ENCODE peak calls at places on chromosomes 12 and 14, in five cellular contexts. N, R, B, W and X are unnamed samples.

GRCh38 chr14:99382781-99383456 is 97.7 kb downstream of the SETD3 start:
- DNase-seq in R (no peak), B (peak), W (no peak), N (no peak), X (no peak)

GRCh38 chr14:66398437-66398836 is 87.7 kb upstream of the CCDC196 start:
- DNase-seq in B (no peak), R (no peak), N (no peak), W (no peak), X (no peak)

GRCh38 chr14:58557242-58557641 is 80.5 kb upstream of the DACT1 start:
- DNase-seq in W (no peak), B (no peak), N (no peak), R (peak), X (no peak)

GRCh38 chr12:2294651-2295475 is 242.1 kb downstream of the CACNA1C start:
- DNase-seq in B (no peak), R (peak), N (no peak), W (peak), X (no peak)

GRCh38 chr14:59507063-59507751 is 22.9 kb downstream of the JKAMP start:
- DNase-seq in W (no peak), B (peak), N (peak), R (peak), X (peak)

GRCh38 chr12:26648584-26648983 is 184.4 kb downstream of the ITPR2 start:
- DNase-seq in R (peak), B (peak), N (no peak), W (no peak), X (no peak)

GRCh38 chr12:49231881-49232650 is 32.8 kb upstream of the TUBA1C start:
- DNase-seq in W (no peak), N (no peak), B (no peak), R (peak), X (peak)

GRCh38 chr12:132427999-132428871 is 61.7 kb upstream of the FBRSL1 start:
- DNase-seq in W (no peak), N (no peak), B (peak), R (no peak), X (peak)

GRCh38 chr12:97568336-97569180 is 106.0 kb downstream of the RMST start:
- DNase-seq in B (peak), N (no peak), W (no peak), R (no peak), X (no peak)

GRCh38 chr12:12890815-12891645 is at the start of gene GPRC5A:
- DNase-seq in R (peak), B (peak), N (no peak), W (peak), X (peak)

GRCh38 chr14:92607702-92608429 is 94.3 kb downstream of the RIN3 start:
- DNase-seq in N (no peak), B (peak), R (peak), W (no peak), X (no peak)

GRCh38 chr12:121009744-121010143 is 6.5 kb downstream of the C12orf43 start:
- DNase-seq in W (no peak), R (peak), B (peak), N (no peak), X (peak)

DNA sequence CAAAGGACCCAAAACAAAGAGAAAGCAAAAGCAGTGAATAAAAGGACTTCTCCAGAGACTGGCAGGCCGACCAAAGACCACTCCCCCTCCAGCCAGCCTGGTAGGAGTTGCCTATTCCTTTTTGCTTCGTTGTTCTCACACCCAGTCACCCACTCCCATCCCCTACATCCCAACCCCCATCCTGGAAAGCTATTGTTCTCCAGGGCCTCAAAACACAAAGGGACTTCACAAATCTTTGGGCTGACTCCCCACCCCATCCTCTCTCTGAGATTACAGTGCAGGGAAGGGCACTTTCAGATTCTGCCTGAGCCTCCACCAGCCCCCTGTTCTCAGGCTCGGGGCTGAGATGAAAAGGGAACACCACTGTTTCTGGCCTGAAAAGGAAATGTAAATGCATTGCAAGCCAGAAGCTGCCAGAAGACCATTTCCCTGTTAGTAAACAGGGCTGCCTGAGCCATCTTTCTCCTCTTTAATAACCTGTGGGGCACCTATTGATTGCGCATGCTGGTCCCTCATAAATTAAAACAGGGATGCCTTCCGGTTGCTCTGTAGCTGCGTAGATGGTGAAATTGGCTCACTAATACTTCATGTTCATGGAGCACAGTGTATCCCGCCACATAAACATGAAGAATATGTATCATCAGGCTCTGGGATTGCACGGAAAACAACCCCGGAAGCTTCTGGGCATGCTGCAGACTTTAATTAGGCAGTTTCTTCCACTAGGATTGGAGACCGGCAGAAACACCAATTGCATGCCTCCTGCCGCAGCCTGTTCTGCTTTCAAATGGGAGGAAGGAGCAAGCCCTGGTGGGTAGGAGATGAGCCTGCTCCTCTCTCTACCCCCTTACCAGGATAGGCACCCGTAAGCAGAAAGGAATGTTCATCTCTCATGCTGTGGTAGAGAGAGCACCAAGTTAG is 130.3 kb upstream of the FUT8 start:
- DNase-seq in N (no peak), R (peak), B (no peak), W (no peak), X (no peak)
- H3K4me3 ChIP-seq in N (peak), R (no peak), B (no peak), W (peak), X (no peak)

GRCh38 chr14:89339158-89339557 is 77.9 kb downstream of the FOXN3 start:
- DNase-seq in B (no peak), N (no peak), W (no peak), R (no peak), X (no peak)
- H3K27ac ChIP-seq in B (no peak), N (no peak), W (no peak), R (no peak), X (no peak)

DNA sequence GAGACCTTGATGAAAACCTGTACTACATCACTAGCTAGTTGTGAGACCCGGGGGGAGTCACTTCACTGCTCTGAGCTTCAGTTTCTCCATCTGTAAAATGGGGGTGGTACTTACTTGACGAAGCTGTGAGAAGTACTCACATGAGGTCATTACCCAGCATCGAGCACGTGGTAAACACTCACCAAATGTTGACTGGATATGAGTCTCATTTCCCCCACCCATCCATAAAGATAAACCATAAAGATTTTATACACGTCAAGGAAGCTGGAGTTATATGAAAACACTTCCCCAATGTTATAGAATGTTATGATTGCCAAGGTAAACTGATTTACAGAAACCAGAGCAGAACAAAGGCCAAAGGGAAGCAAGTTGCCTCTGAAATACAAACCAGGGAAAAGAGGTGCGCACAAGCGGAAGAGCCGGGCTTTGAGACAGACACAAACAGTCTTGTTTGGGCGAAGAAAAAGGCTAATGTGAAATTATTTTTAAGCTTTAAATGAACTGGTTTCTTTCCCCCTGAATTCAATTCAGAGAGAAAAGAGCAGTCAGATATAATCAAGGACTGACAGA is 536.8 kb downstream of the MED13L start:
- DNase-seq in R (no peak), N (no peak), B (no peak), W (no peak), X (no peak)
- H3K4me3 ChIP-seq in R (no peak), N (no peak), B (no peak), W (no peak), X (no peak)

GRCh38 chr12:122533841-122534240 is 6.8 kb downstream of the KNTC1 start:
- DNase-seq in W (no peak), B (no peak), R (peak), N (no peak), X (no peak)
- H3K27ac ChIP-seq in W (no peak), B (no peak), R (no peak), N (no peak), X (no peak)

DNA sequence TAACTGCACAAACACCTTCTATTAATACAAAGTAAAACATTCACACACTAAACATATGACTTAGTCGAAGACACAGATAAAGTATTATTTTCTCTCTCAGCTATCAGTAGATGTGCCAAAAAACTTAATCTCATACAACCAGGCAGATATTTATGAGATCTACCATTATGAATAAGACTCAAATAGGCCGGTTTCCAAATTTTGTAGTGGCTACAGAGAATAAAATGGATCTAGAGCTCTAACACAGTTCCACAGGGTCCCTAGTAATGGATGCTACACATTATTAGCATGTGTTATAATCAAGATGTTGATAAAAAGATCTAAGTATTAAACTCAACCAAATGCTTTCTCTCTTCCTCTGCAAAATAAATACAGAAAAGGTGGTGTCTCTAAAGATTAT is 10.4 kb downstream of the SAV1 start:
- DNase-seq in W (no peak), N (no peak), R (no peak), B (no peak), X (no peak)
- H3K4me3 ChIP-seq in W (peak), N (no peak), R (no peak), B (no peak), X (no peak)

GRCh38 chr14:89922549-89922907 is 32.0 kb downstream of the EFCAB11 start:
- DNase-seq in N (no peak), W (no peak), R (no peak), B (no peak), X (no peak)

GRCh38 chr14:89926709-89927108 is 27.8 kb downstream of the EFCAB11 start:
- DNase-seq in N (no peak), B (no peak), R (peak), W (no peak), X (no peak)

GRCh38 chr14:89924224-89924623 is 30.3 kb downstream of the EFCAB11 start:
- DNase-seq in B (no peak), R (no peak), N (no peak), W (no peak), X (no peak)

GRCh38 chr14:89921896-89922548 is 32.5 kb downstream of the EFCAB11 start:
- DNase-seq in R (peak), B (no peak), N (no peak), W (no peak), X (no peak)

DNA sequence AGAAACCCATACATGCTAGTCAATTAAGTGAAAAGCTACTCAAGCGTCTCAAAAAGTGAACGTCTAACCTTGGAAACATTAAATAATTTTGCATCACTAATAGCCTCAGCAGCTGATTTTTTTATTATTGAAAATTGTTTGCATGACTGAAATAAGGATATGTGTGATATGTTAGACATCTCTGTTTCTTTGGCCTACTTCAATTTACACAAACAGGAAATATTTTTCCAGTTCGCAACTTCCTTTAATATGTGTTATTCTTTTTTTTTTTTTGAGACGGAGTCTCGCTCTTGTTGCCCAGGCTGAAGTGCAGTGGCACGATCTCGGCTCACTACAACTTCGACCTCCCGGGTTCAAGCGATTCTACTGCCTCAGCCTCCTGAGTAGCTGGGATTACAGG is 27.1 kb downstream of the EFCAB11 start:
- DNase-seq in R (no peak), W (no peak), B (no peak), N (no peak), X (no peak)
- H3K27ac ChIP-seq in R (no peak), W (no peak), B (no peak), N (no peak), X (no peak)

GRCh38 chr14:100423421-100424010 is 100.4 kb downstream of the SLC25A47 start:
- DNase-seq in B (no peak), R (no peak), W (no peak), N (no peak), X (no peak)

GRCh38 chr14:100426331-100426730 is 103.2 kb downstream of the SLC25A47 start:
- DNase-seq in B (no peak), W (no peak), R (no peak), N (no peak), X (no peak)

GRCh38 chr14:100422556-100423420 is 99.6 kb downstream of the SLC25A47 start:
- DNase-seq in N (no peak), W (no peak), R (no peak), B (no peak), X (no peak)

GRCh38 chr14:100425454-100425814 is 102.3 kb downstream of the SLC25A47 start:
- DNase-seq in R (no peak), W (no peak), N (no peak), B (no peak), X (no peak)

GRCh38 chr14:100424504-100425453 is 101.6 kb downstream of the SLC25A47 start:
- DNase-seq in W (no peak), B (no peak), N (no peak), R (no peak), X (no peak)
- H3K4me3 ChIP-seq in W (no peak), B (no peak), N (no peak), R (no peak), X (no peak)

DNA sequence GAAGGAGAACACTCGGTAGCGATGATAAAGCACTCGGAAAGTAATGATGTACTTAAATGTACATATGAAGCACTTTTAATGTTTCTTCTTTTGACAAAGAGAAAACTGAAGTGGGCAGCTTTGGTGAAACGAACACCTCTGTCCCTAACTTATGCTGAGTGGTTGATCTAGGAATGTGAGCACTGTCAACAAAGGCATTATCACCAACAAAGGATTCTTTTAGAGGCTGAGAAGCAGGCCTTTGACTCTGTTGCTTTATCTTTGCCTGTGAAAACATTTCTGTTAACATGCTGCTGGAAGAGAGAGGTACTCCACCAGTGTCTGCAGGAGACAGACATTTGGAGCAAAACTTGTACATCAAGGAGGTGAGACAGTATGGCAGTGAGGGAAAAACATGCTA is 103.2 kb upstream of the VRK1 start:
- DNase-seq in B (no peak), W (no peak), R (no peak), N (no peak), X (no peak)
- H3K27ac ChIP-seq in B (no peak), W (no peak), R (no peak), N (no peak), X (no peak)

GRCh38 chr12:125061229-125061628 is 4.0 kb upstream of the AACS start:
- DNase-seq in W (no peak), B (no peak), R (no peak), N (no peak), X (no peak)

GRCh38 chr12:125065753-125066570 is 727 bp downstream of the AACS start:
- DNase-seq in W (no peak), R (no peak), N (peak), B (no peak), X (no peak)

GRCh38 chr12:125068391-125068790 is 3.2 kb downstream of the AACS start:
- DNase-seq in W (no peak), B (no peak), N (no peak), R (no peak), X (no peak)

GRCh38 chr12:125065021-125065752 is at the start of gene AACS:
- DNase-seq in R (peak), N (peak), W (peak), B (peak), X (peak)

DNA sequence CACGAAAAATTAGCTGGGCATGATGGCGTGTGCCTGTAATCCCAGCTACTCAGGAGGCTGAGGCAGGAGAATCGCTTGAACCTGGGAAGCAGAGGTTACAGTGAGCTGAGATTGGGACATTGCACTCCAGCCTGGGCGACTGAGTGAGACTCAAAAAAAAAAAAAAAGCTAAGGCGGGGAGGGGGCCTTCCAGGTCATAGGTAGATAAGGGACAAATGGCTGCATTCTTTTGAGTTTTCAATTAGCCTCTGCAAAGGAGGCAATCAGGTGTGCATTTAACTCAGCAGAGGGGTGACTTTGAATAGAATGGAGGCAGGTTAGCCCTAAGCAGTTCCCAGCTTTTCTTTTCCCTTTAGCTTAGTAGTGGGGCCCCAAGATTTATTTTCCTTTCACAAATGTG is 743 bp upstream of the AACS start:
- DNase-seq in W (no peak), B (no peak), R (no peak), N (no peak), X (no peak)
- H3K4me3 ChIP-seq in W (peak), B (peak), R (peak), N (peak), X (peak)

GRCh38 chr14:52458721-52459085 is 93.6 kb downstream of the TXNDC16 start:
- DNase-seq in N (no peak), W (no peak), R (peak), B (no peak), X (no peak)
- H3K27ac ChIP-seq in N (no peak), W (peak), R (no peak), B (peak), X (no peak)